ENCODE peak calls at places on chromosome 4, in nine cellular contexts. I is ELR; N is stimulated activated CD4-positive, alpha-beta T cell treated with anti-CD3 and anti-CD28 coated beads, Interleukin-1b, Interleukin-23, amount 100 ng/mL, for 4 hours; K is lower lobe of right lung; P is NCI-H1694 treated with DMSO at 0.1 percent for 48 hours; L is choroid plexus epithelial cell; Q is HFFc6; X is lung; Z is NCI-H1417. A is an unnamed sample.

GRCh38 chr4:25424539-25425228 is 47.6 kb downstream of the ANAPC4 start:
- DNase-seq in P (no peak), I (no peak), N (no peak), L (no peak), Q (no peak), K (no peak), Z (no peak), X (no peak), A (no peak)

GRCh38 chr4:84433603-84434232 is 65.4 kb downstream of the NKX6-1 start:
- DNase-seq in Q (no peak), L (no peak), I (no peak), N (no peak), X (no peak), Z (peak; percentile 92), P (no peak), K (no peak), A (no peak)

GRCh38 chr4:105644270-105644669 is 64.2 kb downstream of the INTS12 start:
- DNase-seq in K (no peak), Q (no peak), Z (peak; percentile 7), L (no peak), P (no peak), X (no peak), I (peak; percentile 10), N (no peak), A (no peak)

GRCh38 chr4:151955721-151956340 is 195.0 kb upstream of the GATB start:
- DNase-seq in I (peak; percentile 54), Z (no peak), L (peak; percentile 14), K (no peak), N (no peak), P (no peak), X (no peak), Q (peak; percentile 59), A (no peak)

GRCh38 chr4:164446516-164446915 is 307.4 kb upstream of the SMIM31 start:
- DNase-seq in X (no peak), K (no peak), Z (no peak), N (no peak), P (no peak), Q (no peak), I (no peak), L (peak; percentile 23), A (no peak)

GRCh38 chr4:112270643-112271484 is 14.8 kb downstream of the TIFA start:
- DNase-seq in I (peak; percentile 91), K (no peak), N (no peak), P (no peak), Q (peak; percentile 72), L (peak; percentile 78), X (no peak), Z (no peak), A (no peak)

GRCh38 chr4:85747871-85748491 is 273.0 kb downstream of the ARHGAP24 start:
- DNase-seq in I (peak; percentile 75), N (no peak), Q (peak; percentile 76), K (no peak), L (peak; percentile 94), P (peak; percentile 75), Z (peak; percentile 85), X (peak; percentile 36), A (no peak)

GRCh38 chr4:173538148-173538902 is 8.3 kb upstream of the HAND2 start:
- DNase-seq in N (no peak), X (no peak), L (no peak), K (no peak), I (no peak), P (peak; percentile 2), Z (peak; percentile 93), Q (no peak), A (no peak)

GRCh38 chr4:177251237-177251636 is 58.4 kb upstream of the NEIL3 start:
- DNase-seq in Q (no peak), L (no peak), I (no peak), P (no peak), K (no peak), X (no peak), N (no peak), Z (no peak), A (no peak)

GRCh38 chr4:4461850-4462249 is 74.9 kb downstream of the NSG1 start:
- DNase-seq in Z (peak; percentile 54), I (no peak), L (no peak), P (no peak), N (no peak), X (no peak), K (no peak), Q (no peak), A (no peak)

GRCh38 chr4:3660086-3660927 is 105.9 kb upstream of the ADRA2C start:
- DNase-seq in N (no peak), Q (no peak), Z (peak; percentile 79), K (no peak), L (no peak), X (no peak), I (no peak), P (peak; percentile 43), A (no peak)

GRCh38 chr4:173171098-173171497 is 2.5 kb downstream of the GALNT7 start:
- DNase-seq in P (peak; percentile 6), N (no peak), X (no peak), L (peak; percentile 63), Z (peak; percentile 49), I (peak; percentile 72), K (no peak), Q (peak; percentile 25), A (no peak)

GRCh38 chr4:79603681-79604080 is 195.7 kb upstream of the GK2 start:
- DNase-seq in I (no peak), Z (no peak), X (no peak), Q (no peak), K (no peak), P (no peak), L (no peak), N (no peak), A (no peak)

GRCh38 chr4:3248811-3249661 is at the start of gene MSANTD1:
- DNase-seq in X (no peak), L (peak; percentile 38), I (peak; percentile 38), Z (no peak), N (no peak), K (no peak), Q (peak; percentile 75), P (no peak), A (no peak)

GRCh38 chr4:99945718-99946345 is 586 bp downstream of the DNAJB14 start:
- DNase-seq in L (peak; percentile 43), K (no peak), Z (peak; percentile 74), Q (no peak), P (peak; percentile 6), X (no peak), I (peak; percentile 47), N (no peak), A (no peak)

GRCh38 chr4:138734746-138735145 is 280.8 kb upstream of the NOCT start:
- DNase-seq in K (no peak), X (no peak), Z (peak; percentile 9), Q (no peak), L (peak; percentile 79), N (no peak), I (peak; percentile 45), P (no peak), A (no peak)

GRCh38 chr4:69122476-69122875 is 26.2 kb downstream of the UGT2B7 start:
- DNase-seq in N (no peak), P (no peak), K (no peak), L (no peak), I (no peak), Z (no peak), X (no peak), Q (no peak), A (no peak)

GRCh38 chr4:74906771-74907170 is 26.1 kb upstream of the PARM1 start:
- DNase-seq in N (no peak), L (no peak), X (no peak), K (no peak), Q (no peak), P (no peak), Z (no peak), I (no peak), A (no peak)

GRCh38 chr4:176137626-176138025 is 57.8 kb downstream of the SPATA4 start:
- DNase-seq in I (peak; percentile 65), Q (peak; percentile 52), L (peak; percentile 12), X (no peak), Z (no peak), P (no peak), K (no peak), N (no peak), A (no peak)

GRCh38 chr4:24070117-24070516 is 180.3 kb upstream of the PPARGC1A start:
- DNase-seq in Q (peak; percentile 79), Z (no peak), P (no peak), L (peak; percentile 84), I (peak; percentile 96), K (no peak), N (no peak), X (no peak), A (peak; percentile 36)

GRCh38 chr4:73911746-73912145 is 42.6 kb downstream of the CXCL1 start:
- DNase-seq in N (no peak), K (no peak), L (no peak), P (no peak), Z (no peak), Q (no peak), X (no peak), I (no peak), A (no peak)

GRCh38 chr4:22014222-22014741 is 65.7 kb upstream of the KCNIP4 start:
- DNase-seq in X (no peak), Q (no peak), P (no peak), Z (no peak), L (peak; percentile 5), I (peak; percentile 1), N (no peak), K (no peak), A (no peak)

GRCh38 chr4:141375855-141376254 is 155.2 kb downstream of the ZNF330 start:
- DNase-seq in K (no peak), Q (peak; percentile 92), X (peak; percentile 31), L (peak; percentile 79), N (no peak), Z (peak; percentile 54), I (peak; percentile 85), P (no peak), A (peak; percentile 71)

GRCh38 chr4:54588404-54588803 is 69.4 kb upstream of the KIT start:
- DNase-seq in Z (no peak), N (no peak), I (no peak), K (no peak), X (no peak), P (no peak), Q (no peak), L (peak; percentile 39), A (no peak)

GRCh38 chr4:107635735-107636134 is 84.3 kb downstream of the PAPSS1 start:
- DNase-seq in K (no peak), N (no peak), I (no peak), L (no peak), Z (no peak), X (no peak), P (no peak), Q (no peak), A (no peak)